ENCODE peak calls at places on chromosomes 16 and 17, in five cellular contexts. P, T, D, S and E are unnamed samples. For H3K27me3, the result is how much of the 10 kb centered on the place peaks cover.

GRCh38 chr16:1475552-1476114 is 805 bp upstream of the CLCN7 start:
- DNase-seq in D (no peak), S (no peak), T (no peak), P (no peak), E (no peak)

GRCh38 chr17:17493249-17493985 is 2.8 kb downstream of the RASD1 start:
- DNase-seq in S (no peak), P (no peak), D (no peak), T (no peak), E (peak)

GRCh38 chr16:66714659-66715307 is 18.2 kb upstream of the CMTM4 start:
- DNase-seq in S (no peak), P (no peak), T (peak), D (no peak), E (peak)

GRCh38 chr16:12971216-12971615 is 69.8 kb downstream of the SHISA9 start:
- DNase-seq in P (no peak), D (no peak), S (no peak), T (peak), E (no peak)

GRCh38 chr17:62750502-62751349 is 57.4 kb downstream of the MARCHF10 start:
- DNase-seq in D (no peak), P (no peak), S (peak), T (peak), E (no peak)

GRCh38 chr17:11418367-11418766 is 177.4 kb downstream of the SHISA6 start:
- DNase-seq in T (no peak), S (no peak), D (no peak), P (no peak), E (no peak)

GRCh38 chr16:89446136-89446974 is 44.0 kb downstream of the ANKRD11 start:
- DNase-seq in S (no peak), T (no peak), P (no peak), D (no peak), E (no peak)

GRCh38 chr17:77769215-77769614 is 189.3 kb upstream of the TNRC6C start:
- DNase-seq in D (no peak), T (no peak), S (no peak), P (no peak), E (no peak)

GRCh38 chr16:57639172-57639571 is 10.7 kb downstream of the ADGRG1 start:
- DNase-seq in S (no peak), T (no peak), P (no peak), D (peak), E (no peak)

GRCh38 chr17:2022647-2023046 is 2.5 kb downstream of the RTN4RL1 start:
- DNase-seq in D (peak), P (no peak), S (no peak), T (no peak), E (no peak)

GRCh38 chr17:8253801-8254200 is 4.7 kb downstream of the PFAS start:
- DNase-seq in T (no peak), D (no peak), S (no peak), P (no peak), E (peak)

GRCh38 chr16:52383640-52384292 is 163.2 kb downstream of the TOX3 start:
- DNase-seq in D (no peak), T (no peak), S (no peak), P (no peak), E (no peak)

GRCh38 chr17:66865151-66865550 is 30.2 kb downstream of the CACNG5 start:
- DNase-seq in D (no peak), T (no peak), P (no peak), S (no peak), E (no peak)

GRCh38 chr17:83057793-83058477 is 21.5 kb upstream of the METRNL start:
- DNase-seq in T (no peak), S (peak), D (no peak), P (peak), E (no peak)

GRCh38 chr17:82345151-82345976 is 11.8 kb upstream of the SECTM1 start:
- DNase-seq in P (no peak), S (no peak), D (no peak), T (no peak), E (no peak)

GRCh38 chr17:79544142-79544914 is 66.5 kb downstream of the RBFOX3 start:
- DNase-seq in S (no peak), D (no peak), T (no peak), P (no peak), E (no peak)

DNA sequence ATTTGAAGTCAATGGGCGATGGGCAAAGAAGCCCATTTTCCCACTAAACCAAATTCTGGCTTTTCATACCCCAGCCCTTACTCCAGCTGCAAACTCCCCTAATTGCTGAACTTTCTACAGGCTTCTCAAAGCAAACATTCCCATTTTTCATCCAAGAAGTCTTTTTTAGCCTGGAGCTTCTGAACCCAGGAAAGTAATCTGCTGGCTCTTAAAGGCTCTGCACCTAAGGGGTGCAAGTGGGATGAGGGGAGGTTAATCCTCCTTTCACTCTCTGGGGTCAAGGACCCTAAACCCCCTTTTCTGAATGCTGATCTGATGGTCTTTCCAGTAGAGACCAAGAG is 2.4 kb downstream of the HOXB7 start:
- DNase-seq in S (no peak), D (no peak), P (no peak), T (no peak), E (no peak)
- H3K27me3 ChIP-seq in S (under half), D (under half), P (under half), T (half or more), E (under half)

DNA sequence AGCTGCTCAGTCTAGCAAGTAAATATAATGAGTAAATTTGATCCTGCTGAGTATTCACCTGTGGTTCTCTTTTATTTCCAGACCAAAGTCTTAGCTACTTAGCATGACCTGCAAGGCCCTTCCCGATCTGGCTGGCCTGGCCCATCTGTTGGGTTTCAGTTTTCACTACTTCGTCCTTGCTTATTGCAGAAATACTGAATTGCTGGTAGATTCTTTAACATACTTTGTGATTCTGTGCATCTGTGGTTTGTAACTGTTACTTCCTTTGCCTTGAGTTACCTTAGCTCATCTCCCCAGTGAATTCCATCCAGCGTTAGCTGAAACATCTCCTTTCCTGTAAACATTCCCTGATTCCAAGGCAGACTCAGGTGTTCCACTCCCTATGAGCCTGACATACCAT is 131.1 kb downstream of the PHKB start:
- DNase-seq in S (no peak), D (no peak), T (no peak), P (no peak), E (no peak)
- H3K27me3 ChIP-seq in S (under half), D (under half), T (under half), P (under half), E (under half)

DNA sequence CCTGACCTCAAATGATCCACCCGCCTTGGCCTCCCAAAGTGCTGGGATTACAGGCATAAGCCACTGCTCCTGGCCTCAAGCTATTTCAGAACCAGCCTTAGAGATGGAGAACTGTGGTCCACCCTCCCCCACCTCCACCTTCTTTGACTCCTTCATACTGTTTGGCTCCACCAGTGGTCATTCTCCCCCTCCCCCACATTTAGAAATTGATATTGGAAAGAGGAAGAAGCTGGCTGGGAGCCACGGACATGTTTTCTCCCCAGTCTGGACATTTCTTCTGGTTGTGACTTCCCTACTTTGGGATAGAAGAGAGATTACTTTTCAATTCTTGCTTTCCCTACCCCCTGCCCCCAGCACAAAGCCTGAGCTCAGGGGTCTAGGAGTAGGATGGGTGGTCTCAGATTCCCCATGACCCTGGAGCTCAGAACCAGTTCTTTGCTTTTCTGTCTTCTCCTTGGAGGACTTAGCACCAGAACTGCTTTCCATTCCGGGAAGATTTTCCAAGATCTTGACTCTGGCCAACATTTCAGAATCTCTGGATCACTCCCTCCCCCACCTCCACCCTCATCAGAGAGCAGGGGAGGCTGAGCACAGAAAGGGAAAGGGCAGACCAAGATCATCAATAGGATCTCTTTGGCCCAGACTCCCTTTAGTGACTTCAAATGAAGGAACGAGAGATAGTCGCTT is 16.3 kb downstream of the CAVIN1 start:
- DNase-seq in T (no peak), P (no peak), D (no peak), S (no peak), E (no peak)
- H3K27me3 ChIP-seq in T (under half), P (under half), D (under half), S (under half), E (under half)

GRCh38 chr16:5187402-5187952 is 89.9 kb upstream of the EEF2KMT start:
- DNase-seq in T (no peak), S (no peak), P (no peak), D (no peak), E (no peak)

GRCh38 chr16:5186381-5186903 is 88.8 kb upstream of the EEF2KMT start:
- DNase-seq in P (no peak), D (no peak), T (no peak), S (no peak), E (no peak)

GRCh38 chr16:5193877-5194276 is 96.3 kb upstream of the EEF2KMT start:
- DNase-seq in S (no peak), D (no peak), T (no peak), P (no peak), E (no peak)

GRCh38 chr16:5188318-5189025 is 90.9 kb upstream of the EEF2KMT start:
- DNase-seq in T (no peak), D (no peak), P (no peak), S (no peak), E (no peak)
- H3K27me3 ChIP-seq in T (under half), D (under half), P (under half), S (under half), E (under half)

GRCh38 chr16:81483064-81483969 is 38.7 kb downstream of the CMIP start:
- DNase-seq in T (no peak), S (no peak), D (no peak), P (no peak), E (no peak)

GRCh38 chr16:81485824-81486554 is 41.4 kb downstream of the CMIP start:
- DNase-seq in P (peak), S (no peak), T (no peak), D (no peak), E (no peak)

GRCh38 chr16:81482329-81483063 is 37.9 kb downstream of the CMIP start:
- DNase-seq in S (no peak), T (no peak), P (no peak), D (no peak), E (no peak)

GRCh38 chr16:81485225-81485624 is 40.6 kb downstream of the CMIP start:
- DNase-seq in S (no peak), D (no peak), T (no peak), P (no peak), E (no peak)

DNA sequence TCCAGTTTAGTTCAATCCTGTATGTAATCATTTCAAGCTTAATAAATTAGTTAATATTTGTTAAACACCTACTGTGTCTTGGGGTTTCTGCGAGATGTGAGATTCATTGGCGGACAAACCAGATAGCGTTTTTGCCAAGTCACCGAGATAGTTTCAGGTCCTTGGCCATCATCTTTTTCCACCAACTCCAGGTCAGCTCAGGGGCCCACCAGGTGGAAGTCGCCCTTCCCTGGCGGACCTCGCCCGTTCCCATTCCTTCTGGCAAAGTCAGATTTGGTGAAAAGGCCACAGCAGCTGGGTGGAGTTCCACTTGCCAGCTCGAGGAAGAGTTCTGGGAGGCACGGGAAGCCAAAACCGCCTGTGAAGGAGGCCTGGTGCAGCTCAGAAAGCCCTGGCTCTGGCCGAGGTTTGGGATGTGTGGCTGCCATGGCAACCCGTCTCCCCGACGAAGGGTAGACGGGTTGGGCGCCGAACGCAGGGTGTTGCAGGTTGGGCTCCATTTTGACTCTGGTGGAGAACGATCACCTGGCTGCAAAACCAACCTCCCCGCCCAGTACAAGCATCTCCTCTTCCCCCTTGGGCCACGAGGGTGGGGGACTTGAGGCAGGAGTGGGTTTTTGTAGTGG is 39.5 kb downstream of the CMIP start:
- DNase-seq in P (no peak), D (no peak), T (no peak), S (no peak), E (no peak)
- H3K27me3 ChIP-seq in P (under half), D (under half), T (under half), S (under half), E (under half)

DNA sequence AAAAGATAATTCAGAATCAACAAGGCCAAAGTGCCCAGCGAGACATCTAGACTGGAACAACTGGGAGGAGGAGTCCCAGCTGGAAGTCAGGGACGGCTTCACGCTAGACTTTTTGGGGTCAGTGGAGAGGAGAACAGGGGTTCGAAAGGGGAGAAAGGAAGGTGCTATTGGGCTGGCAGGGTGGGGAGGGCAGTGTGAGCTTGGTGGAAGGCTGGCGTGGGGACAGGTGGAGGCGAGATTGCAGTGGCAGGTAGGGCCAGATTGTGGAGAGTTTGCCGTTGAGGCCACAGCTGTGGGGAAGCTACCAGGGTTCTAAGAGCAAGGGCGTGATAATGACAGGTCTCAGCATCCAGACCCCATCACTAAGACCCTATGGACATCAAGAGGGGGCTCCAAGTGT is 10.5 kb downstream of the SDK2 start:
- DNase-seq in D (no peak), T (no peak), S (no peak), P (no peak), E (no peak)
- H3K27me3 ChIP-seq in D (under half), T (under half), S (under half), P (under half), E (under half)

GRCh38 chr17:49439305-49439672 is 24.6 kb upstream of the PHB1 start:
- DNase-seq in D (no peak), P (no peak), T (no peak), S (no peak), E (no peak)

GRCh38 chr17:49438885-49439284 is 24.2 kb upstream of the PHB1 start:
- DNase-seq in T (no peak), P (no peak), S (no peak), D (no peak), E (no peak)

GRCh38 chr17:49437696-49438438 is 23.2 kb upstream of the PHB1 start:
- DNase-seq in S (no peak), D (no peak), P (no peak), T (no peak), E (no peak)

GRCh38 chr17:49439673-49440571 is 25.2 kb upstream of the PHB1 start:
- DNase-seq in P (no peak), D (no peak), S (no peak), T (no peak), E (no peak)

DNA sequence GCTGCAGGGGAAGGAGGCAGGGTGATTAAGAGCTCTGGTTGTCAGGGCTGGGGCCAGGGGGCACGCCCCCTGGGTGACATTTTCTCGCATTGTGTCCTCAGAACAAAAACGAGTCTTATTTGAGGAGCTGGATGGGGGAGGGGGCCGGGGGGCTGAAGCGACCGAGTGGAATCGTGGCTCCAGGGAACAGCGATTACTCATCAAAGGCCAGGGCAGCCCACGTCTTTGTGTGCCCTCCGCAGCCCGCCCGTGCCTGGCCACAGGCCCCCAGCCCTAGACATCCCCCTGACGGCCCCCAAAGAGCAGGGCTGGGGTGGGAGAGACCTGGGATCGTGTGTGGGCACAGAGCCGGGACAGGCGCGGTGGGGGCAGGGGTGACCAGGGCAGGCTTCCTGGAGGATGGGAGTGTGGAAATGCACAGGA is 23.8 kb upstream of the PHB1 start:
- DNase-seq in P (no peak), D (no peak), T (no peak), S (no peak), E (no peak)
- H3K27me3 ChIP-seq in P (under half), D (under half), T (half or more), S (under half), E (under half)

GRCh38 chr16:55651841-55652824 is 3.7 kb upstream of the SLC6A2 start:
- DNase-seq in D (no peak), P (no peak), S (no peak), T (no peak), E (no peak)
- H3K27me3 ChIP-seq in D (under half), P (under half), S (under half), T (half or more), E (under half)